ENCODE peak calls at places on chromosomes 2 and 18, in seven cellular contexts. T, Z, V, H, M, X and G are unnamed samples.

GRCh38 chr2:121873870-121874269 is 118.4 kb downstream of the TSN start:
- DNase-seq in T (no peak), Z (no peak), V (no peak), H (no peak), M (no peak), X (no peak), G (no peak)

GRCh38 chr2:110904410-110905148 is 172.2 kb downstream of the ACOXL start:
- DNase-seq in T (no peak), Z (no peak), V (no peak), H (no peak), M (no peak), X (no peak), G (no peak)

GRCh38 chr2:155528034-155528433 is 804.5 kb downstream of the NR4A2 start:
- DNase-seq in T (no peak), Z (no peak), V (no peak), H (no peak), M (no peak), X (no peak), G (no peak)

GRCh38 chr2:135997380-135997779 is 12.0 kb upstream of the DARS1 start:
- DNase-seq in T (peak; percentile 34), Z (no peak), V (no peak), H (peak; percentile 83), M (no peak), X (no peak), G (no peak)

GRCh38 chr2:134436706-134437105 is 182.8 kb downstream of the MGAT5 start:
- DNase-seq in T (no peak), Z (no peak), V (no peak), H (no peak), M (no peak), X (peak; percentile 28), G (no peak)

GRCh38 chr2:58734365-58734764 is 493.2 kb upstream of the FANCL start:
- DNase-seq in T (peak; percentile 28), Z (peak; percentile 42), V (no peak), H (no peak), M (no peak), X (no peak), G (no peak)

GRCh38 chr2:239164281-239164871 is 236.4 kb downstream of the HDAC4 start:
- DNase-seq in T (no peak), Z (no peak), V (no peak), H (no peak), M (no peak), X (no peak), G (no peak)

GRCh38 chr18:50313031-50313607 is 25.6 kb upstream of the CXXC1 start:
- DNase-seq in T (no peak), Z (no peak), V (peak; percentile 75), H (no peak), M (no peak), X (no peak), G (no peak)

GRCh38 chr2:128940378-128940777 is 621.7 kb upstream of the HS6ST1 start:
- DNase-seq in T (no peak), Z (no peak), V (no peak), H (no peak), M (no peak), X (no peak), G (no peak)
- TF ChIP-seq CTCF in T (no peak), Z (no peak), V (no peak), H (no peak), M (no peak), X (no peak), G (no peak)

GRCh38 chr2:132668986-132669853 is 785 bp downstream of the LYPD1 start:
- DNase-seq in T (peak; percentile 52), Z (no peak), V (no peak), H (peak; percentile 59), M (no peak), X (peak; percentile 16), G (no peak)

GRCh38 chr2:132670104-132670960 is at the start of gene LYPD1:
- DNase-seq in T (peak; percentile 55), Z (no peak), V (peak; percentile 11), H (peak; percentile 51), M (no peak), X (no peak), G (no peak)

GRCh38 chr2:132668189-132668833 is 1.7 kb downstream of the LYPD1 start:
- DNase-seq in T (peak; percentile 40), Z (no peak), V (no peak), H (peak; percentile 77), M (no peak), X (no peak), G (no peak)

GRCh38 chr2:132669854-132670103 is 226 bp downstream of the LYPD1 start:
- DNase-seq in T (no peak), Z (no peak), V (peak; percentile 14), H (peak; percentile 70), M (no peak), X (no peak), G (no peak)

DNA sequence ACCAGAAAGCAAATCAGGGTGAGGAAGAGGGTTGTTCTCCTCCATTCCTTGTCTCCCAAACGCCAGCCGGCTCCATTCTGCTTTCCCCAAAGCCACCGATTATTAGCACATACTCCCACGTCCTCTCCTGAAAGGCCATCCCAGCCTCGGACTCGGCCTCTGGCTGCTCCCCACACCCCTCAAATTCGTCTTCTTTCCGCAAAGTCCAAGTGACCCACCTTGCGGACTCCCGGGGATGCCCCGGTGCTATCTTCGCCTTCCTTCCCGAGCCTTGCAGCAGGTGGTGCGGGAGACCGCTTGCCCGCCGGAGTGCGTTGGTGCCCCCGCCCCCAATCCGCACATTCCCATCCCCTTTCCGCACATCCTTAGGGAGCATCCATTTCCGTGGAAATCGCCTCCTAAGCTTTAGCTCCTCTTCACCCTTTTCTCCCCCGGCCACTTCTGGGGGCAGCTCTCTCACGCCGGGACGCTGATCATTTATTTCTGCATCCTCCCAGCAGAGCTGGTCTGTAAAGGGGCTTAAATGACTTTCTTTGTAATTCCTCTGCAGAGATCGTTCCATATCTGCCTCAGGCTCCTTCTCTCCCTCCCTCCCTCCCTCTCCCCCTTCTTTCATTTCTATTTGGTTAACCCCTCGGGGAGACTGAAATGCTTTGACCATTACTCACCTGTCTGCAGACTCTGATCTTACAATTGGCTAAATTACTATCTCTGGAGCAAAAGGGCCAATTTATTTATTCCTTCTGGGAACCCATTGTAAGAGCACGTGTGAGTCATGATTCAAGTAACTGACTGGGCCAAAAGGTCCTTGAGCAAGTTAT is 1.2 kb upstream of the LYPD1 start:
- DNase-seq in T (peak; percentile 37), Z (peak; percentile 96), V (no peak), H (peak; percentile 27), M (no peak), X (peak; percentile 85), G (peak; percentile 57)
- H3K4me3 ChIP-seq in T (peak overlapping the region; percentile 58), Z (peak overlapping the region; percentile 91), V (no peak overlapping the region), H (peak overlapping the region; percentile 49), M (peak overlapping the region; percentile 59), X (peak overlapping the region; percentile 53), G (peak overlapping the region; percentile 43)

DNA sequence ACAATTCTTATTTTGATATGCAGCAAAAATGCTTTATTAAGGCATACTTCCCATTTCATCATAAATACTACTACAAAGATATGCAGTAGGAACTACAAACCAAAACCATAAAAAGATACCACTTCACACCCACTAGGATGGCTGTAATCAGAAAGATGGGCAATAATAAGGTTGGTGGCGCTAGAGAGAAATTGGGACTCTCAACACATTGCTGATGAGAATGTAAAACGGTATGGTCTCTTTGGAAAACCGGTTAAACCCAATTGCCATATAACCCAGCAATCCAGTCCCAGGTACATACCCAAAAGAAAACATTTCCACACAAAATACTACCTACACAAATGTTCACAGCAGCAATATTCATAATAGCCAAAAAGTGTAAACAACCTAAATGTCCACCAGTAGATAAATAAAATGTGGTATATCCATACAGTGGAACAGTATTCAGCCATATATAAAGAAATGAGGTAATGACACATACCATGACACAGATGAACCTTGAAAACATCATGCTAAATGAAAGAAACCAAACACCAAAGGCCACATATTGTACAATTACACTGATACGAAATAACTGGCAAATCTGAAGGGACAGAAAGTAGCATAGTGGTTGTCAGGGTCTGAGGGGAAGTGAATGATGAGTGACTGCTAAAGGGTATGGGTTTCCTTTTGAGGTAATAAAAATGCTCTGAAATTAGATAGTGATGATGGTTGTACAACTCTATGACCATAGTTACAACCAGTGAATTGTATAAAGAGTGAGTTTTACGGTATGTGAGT is 12.7 kb downstream of the SP3 start:
- DNase-seq in T (no peak), Z (no peak), V (no peak), H (no peak), M (no peak), X (no peak), G (no peak)
- TF ChIP-seq CTCF in T (no peak), Z (no peak), V (no peak), H (peak; percentile 9), M (no peak), X (no peak), G (no peak)

GRCh38 chr2:18829331-18829902 is 240.0 kb upstream of the NT5C1B start:
- DNase-seq in T (no peak), Z (no peak), V (no peak), H (no peak), M (no peak), X (peak; percentile 23), G (peak; percentile 37)
- H3K4me3 ChIP-seq in T (no peak overlapping the region), Z (no peak overlapping the region), V (no peak overlapping the region), H (no peak overlapping the region), M (no peak overlapping the region), X (no peak overlapping the region), G (no peak overlapping the region)

GRCh38 chr2:80050246-80050645 is 254.3 kb downstream of the LRRTM1 start:
- DNase-seq in T (no peak), Z (no peak), V (no peak), H (peak; percentile 75), M (no peak), X (no peak), G (no peak)

GRCh38 chr2:80048296-80048695 is 256.3 kb downstream of the LRRTM1 start:
- DNase-seq in T (no peak), Z (no peak), V (no peak), H (no peak), M (no peak), X (no peak), G (no peak)

GRCh38 chr2:80058562-80058961 is 246.0 kb downstream of the LRRTM1 start:
- DNase-seq in T (no peak), Z (no peak), V (no peak), H (no peak), M (no peak), X (no peak), G (no peak)

GRCh38 chr2:80054339-80054675 is 250.2 kb downstream of the LRRTM1 start:
- DNase-seq in T (peak; percentile 8), Z (peak; percentile 68), V (no peak), H (no peak), M (no peak), X (no peak), G (no peak)

GRCh38 chr2:80053522-80054338 is 250.8 kb downstream of the LRRTM1 start:
- DNase-seq in T (no peak), Z (no peak), V (no peak), H (no peak), M (no peak), X (no peak), G (no peak)
- TF ChIP-seq CTCF in T (no peak), Z (no peak), V (no peak), H (no peak), M (no peak), X (no peak), G (no peak)

GRCh38 chr2:113754160-113754559 is 2.3 kb downstream of the SLC35F5 start:
- DNase-seq in T (no peak), Z (no peak), V (no peak), H (no peak), M (no peak), X (no peak), G (no peak)
- H3K4me3 ChIP-seq in T (no peak overlapping the region), Z (peak overlapping the region; percentile 93), V (no peak overlapping the region), H (no peak overlapping the region), M (no peak overlapping the region), X (no peak overlapping the region), G (peak overlapping the region; percentile 97)